ENCODE peak calls at places on chromosomes 11 and 22, in eight cellular contexts. One of them, this sample, is unnamed.

GRCh38 chr11:47148903-47149535 is 27.7 kb downstream of the ARFGAP2 start:
- DNase-seq in cardiac fibroblast: no peak
- DNase-seq in ovary: no peak
- DNase-seq in mammary epithelial cell: no peak
- DNase-seq in tibial artery: no peak
- DNase-seq in upper lobe of right lung: no peak
- DNase-seq in PC-9: peak; percentile 25
- DNase-seq in type B pancreatic cell: no peak
- DNase-seq in this sample: no peak

GRCh38 chr22:32852346-32853251 is 51.1 kb downstream of the TIMP3 start:
- DNase-seq in upper lobe of right lung: no peak
- DNase-seq in tibial artery: peak; percentile 85
- DNase-seq in mammary epithelial cell: no peak
- DNase-seq in ovary: peak; percentile 64
- DNase-seq in cardiac fibroblast: peak; percentile 5
- DNase-seq in type B pancreatic cell: no peak
- DNase-seq in PC-9: no peak
- DNase-seq in this sample: no peak

GRCh38 chr11:12288212-12288933 is 89.0 kb upstream of the PARVA start:
- DNase-seq in upper lobe of right lung: peak; percentile 83
- DNase-seq in ovary: peak; percentile 77
- DNase-seq in type B pancreatic cell: peak; percentile 87
- DNase-seq in PC-9: peak; percentile 51
- DNase-seq in cardiac fibroblast: peak; percentile 97
- DNase-seq in mammary epithelial cell: peak; percentile 76
- DNase-seq in tibial artery: peak; percentile 84
- DNase-seq in this sample: peak; percentile 89

GRCh38 chr11:66607126-66607834 is 9.2 kb upstream of the RBM14 start:
- DNase-seq in type B pancreatic cell: no peak
- DNase-seq in cardiac fibroblast: peak; percentile 76
- DNase-seq in mammary epithelial cell: peak; percentile 56
- DNase-seq in upper lobe of right lung: no peak
- DNase-seq in tibial artery: peak; percentile 80
- DNase-seq in PC-9: no peak
- DNase-seq in ovary: peak; percentile 86
- DNase-seq in this sample: no peak

GRCh38 chr22:39556970-39557811 is 13.4 kb upstream of the CACNA1I start:
- DNase-seq in cardiac fibroblast: peak; percentile 8
- DNase-seq in type B pancreatic cell: no peak
- DNase-seq in ovary: no peak
- DNase-seq in PC-9: no peak
- DNase-seq in tibial artery: no peak
- DNase-seq in upper lobe of right lung: no peak
- DNase-seq in mammary epithelial cell: no peak
- DNase-seq in this sample: peak; percentile 68

GRCh38 chr11:19714387-19715363 is 2.0 kb downstream of the NAV2 start:
- DNase-seq in upper lobe of right lung: peak; percentile 67
- DNase-seq in type B pancreatic cell: no peak
- DNase-seq in cardiac fibroblast: peak; percentile 74
- DNase-seq in PC-9: peak; percentile 63
- DNase-seq in ovary: peak; percentile 28
- DNase-seq in mammary epithelial cell: peak; percentile 19
- DNase-seq in tibial artery: peak; percentile 79
- DNase-seq in this sample: peak; percentile 37

GRCh38 chr11:73797457-73797856 is 9.8 kb downstream of the MRPL48 start:
- DNase-seq in tibial artery: no peak
- DNase-seq in cardiac fibroblast: no peak
- DNase-seq in type B pancreatic cell: no peak
- DNase-seq in PC-9: no peak
- DNase-seq in upper lobe of right lung: no peak
- DNase-seq in mammary epithelial cell: no peak
- DNase-seq in ovary: no peak
- DNase-seq in this sample: no peak

GRCh38 chr11:86574493-86575207 is 97.8 kb downstream of the ME3 start:
- DNase-seq in tibial artery: no peak
- DNase-seq in upper lobe of right lung: no peak
- DNase-seq in ovary: no peak
- DNase-seq in PC-9: no peak
- DNase-seq in type B pancreatic cell: no peak
- DNase-seq in mammary epithelial cell: no peak
- DNase-seq in cardiac fibroblast: peak; percentile 61
- DNase-seq in this sample: no peak

GRCh38 chr11:73889019-73889418 is 12.2 kb downstream of the PAAF1 start:
- DNase-seq in type B pancreatic cell: no peak
- DNase-seq in PC-9: peak; percentile 78
- DNase-seq in cardiac fibroblast: peak; percentile 21
- DNase-seq in mammary epithelial cell: peak; percentile 81
- DNase-seq in ovary: no peak
- DNase-seq in upper lobe of right lung: no peak
- DNase-seq in tibial artery: no peak
- DNase-seq in this sample: no peak

DNA sequence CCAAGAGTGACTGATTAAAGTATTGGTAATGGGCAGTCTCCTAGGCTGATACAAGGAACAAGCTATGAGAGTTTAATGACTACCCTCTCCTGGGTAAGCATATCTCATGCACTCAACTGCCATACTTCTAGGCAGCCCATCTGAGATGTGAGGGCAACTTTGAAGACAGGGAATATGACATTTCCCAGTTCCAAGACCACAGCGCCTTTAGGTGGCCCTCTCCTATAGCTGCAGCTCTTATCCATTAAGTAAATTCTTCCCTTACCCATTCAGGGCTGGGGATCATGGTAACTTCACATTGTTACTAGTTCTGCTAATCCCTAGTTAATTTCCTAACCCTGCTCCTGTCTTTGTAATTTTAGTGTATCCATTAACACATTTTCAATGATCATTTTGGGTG is 157.3 kb upstream of the CTSC start:
- DNase-seq in upper lobe of right lung: no peak
- DNase-seq in cardiac fibroblast: no peak
- DNase-seq in mammary epithelial cell: no peak
- DNase-seq in type B pancreatic cell: no peak
- DNase-seq in ovary: no peak
- DNase-seq in tibial artery: no peak
- DNase-seq in PC-9: no peak
- DNase-seq in this sample: no peak
- TF ChIP-seq CTCF in upper lobe of right lung: no peak
- TF ChIP-seq CTCF in cardiac fibroblast: no peak
- TF ChIP-seq CTCF in mammary epithelial cell: peak; percentile 15
- TF ChIP-seq CTCF in type B pancreatic cell: no peak
- TF ChIP-seq CTCF in ovary: no peak
- TF ChIP-seq CTCF in tibial artery: no peak
- TF ChIP-seq CTCF in PC-9: peak; percentile 13
- TF ChIP-seq CTCF in this sample: no peak

DNA sequence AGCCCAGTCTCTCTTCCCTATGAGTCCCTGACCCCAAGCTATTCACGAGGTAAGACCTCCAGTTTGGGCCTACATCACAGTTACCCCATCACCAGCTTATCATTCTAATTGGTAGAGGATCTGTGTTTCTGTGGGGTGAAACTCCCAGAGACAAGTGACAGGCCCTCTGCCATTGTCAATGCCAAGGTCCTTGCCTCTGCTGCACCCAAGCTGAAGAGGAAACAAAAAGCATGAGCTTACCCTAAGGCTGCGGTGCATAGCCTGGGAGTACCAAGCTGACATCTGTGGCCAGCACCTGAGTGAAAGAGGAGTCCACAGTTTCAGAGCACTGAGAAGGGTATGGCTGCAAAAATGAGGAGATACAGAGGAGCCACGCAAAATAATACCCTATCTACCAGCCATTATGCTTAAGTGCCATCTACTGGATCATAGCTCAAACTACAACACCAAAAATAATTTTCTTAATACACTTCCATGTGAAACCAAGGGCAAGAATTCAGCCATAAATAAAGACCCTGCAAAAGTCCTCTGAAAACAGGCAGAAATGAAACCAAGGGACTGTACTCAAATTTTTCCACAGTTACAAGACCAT is 62.3 kb upstream of the ANO5 start:
- DNase-seq in upper lobe of right lung: no peak
- DNase-seq in cardiac fibroblast: peak; percentile 19
- DNase-seq in tibial artery: no peak
- DNase-seq in PC-9: no peak
- DNase-seq in mammary epithelial cell: no peak
- DNase-seq in ovary: no peak
- DNase-seq in type B pancreatic cell: no peak
- DNase-seq in this sample: no peak
- TF ChIP-seq CTCF in upper lobe of right lung: peak; percentile 31
- TF ChIP-seq CTCF in cardiac fibroblast: peak; percentile 35
- TF ChIP-seq CTCF in tibial artery: no peak
- TF ChIP-seq CTCF in PC-9: peak; percentile 60
- TF ChIP-seq CTCF in mammary epithelial cell: peak; percentile 52
- TF ChIP-seq CTCF in ovary: no peak
- TF ChIP-seq CTCF in type B pancreatic cell: peak; percentile 77
- TF ChIP-seq CTCF in this sample: peak; percentile 47

GRCh38 chr22:20055654-20056053 is 24.4 kb upstream of the DGCR8 start:
- DNase-seq in upper lobe of right lung: no peak
- DNase-seq in tibial artery: no peak
- DNase-seq in type B pancreatic cell: no peak
- DNase-seq in cardiac fibroblast: no peak
- DNase-seq in mammary epithelial cell: no peak
- DNase-seq in ovary: no peak
- DNase-seq in PC-9: no peak
- DNase-seq in this sample: no peak
- TF ChIP-seq CTCF in upper lobe of right lung: no peak
- TF ChIP-seq CTCF in tibial artery: no peak
- TF ChIP-seq CTCF in type B pancreatic cell: no peak
- TF ChIP-seq CTCF in cardiac fibroblast: no peak
- TF ChIP-seq CTCF in mammary epithelial cell: no peak
- TF ChIP-seq CTCF in ovary: no peak
- TF ChIP-seq CTCF in PC-9: no peak
- TF ChIP-seq CTCF in this sample: no peak

GRCh38 chr11:13462311-13462927 is 603 bp downstream of the BTBD10 start:
- DNase-seq in tibial artery: peak; percentile 60
- DNase-seq in cardiac fibroblast: peak; percentile 59
- DNase-seq in upper lobe of right lung: no peak
- DNase-seq in ovary: no peak
- DNase-seq in PC-9: peak; percentile 75
- DNase-seq in mammary epithelial cell: peak; percentile 82
- DNase-seq in type B pancreatic cell: no peak
- DNase-seq in this sample: peak; percentile 76
- TF ChIP-seq CTCF in tibial artery: no peak
- TF ChIP-seq CTCF in cardiac fibroblast: no peak
- TF ChIP-seq CTCF in upper lobe of right lung: no peak
- TF ChIP-seq CTCF in ovary: no peak
- TF ChIP-seq CTCF in PC-9: no peak
- TF ChIP-seq CTCF in mammary epithelial cell: no peak
- TF ChIP-seq CTCF in type B pancreatic cell: no peak
- TF ChIP-seq CTCF in this sample: no peak

GRCh38 chr22:43921361-43921760 is 2.2 kb upstream of the PNPLA3 start:
- DNase-seq in PC-9: peak; percentile 94
- DNase-seq in mammary epithelial cell: peak; percentile 64
- DNase-seq in tibial artery: no peak
- DNase-seq in cardiac fibroblast: peak; percentile 75
- DNase-seq in type B pancreatic cell: no peak
- DNase-seq in ovary: no peak
- DNase-seq in upper lobe of right lung: no peak
- DNase-seq in this sample: no peak

GRCh38 chr22:43919106-43919965 is 4.3 kb upstream of the PNPLA3 start:
- DNase-seq in mammary epithelial cell: peak; percentile 72
- DNase-seq in ovary: no peak
- DNase-seq in PC-9: no peak
- DNase-seq in tibial artery: no peak
- DNase-seq in upper lobe of right lung: no peak
- DNase-seq in cardiac fibroblast: peak; percentile 66
- DNase-seq in type B pancreatic cell: no peak
- DNase-seq in this sample: no peak

GRCh38 chr22:43923631-43924548 is at the start of gene PNPLA3:
- DNase-seq in ovary: peak; percentile 94
- DNase-seq in mammary epithelial cell: peak; percentile 80
- DNase-seq in tibial artery: peak; percentile 82
- DNase-seq in cardiac fibroblast: peak; percentile 80
- DNase-seq in PC-9: peak; percentile 73
- DNase-seq in upper lobe of right lung: peak; percentile 95
- DNase-seq in type B pancreatic cell: peak; percentile 91
- DNase-seq in this sample: peak; percentile 98

GRCh38 chr22:43923191-43923590 is 414 bp upstream of the PNPLA3 start:
- DNase-seq in tibial artery: no peak
- DNase-seq in mammary epithelial cell: no peak
- DNase-seq in type B pancreatic cell: no peak
- DNase-seq in cardiac fibroblast: peak; percentile 26
- DNase-seq in upper lobe of right lung: no peak
- DNase-seq in PC-9: no peak
- DNase-seq in ovary: no peak
- DNase-seq in this sample: no peak

DNA sequence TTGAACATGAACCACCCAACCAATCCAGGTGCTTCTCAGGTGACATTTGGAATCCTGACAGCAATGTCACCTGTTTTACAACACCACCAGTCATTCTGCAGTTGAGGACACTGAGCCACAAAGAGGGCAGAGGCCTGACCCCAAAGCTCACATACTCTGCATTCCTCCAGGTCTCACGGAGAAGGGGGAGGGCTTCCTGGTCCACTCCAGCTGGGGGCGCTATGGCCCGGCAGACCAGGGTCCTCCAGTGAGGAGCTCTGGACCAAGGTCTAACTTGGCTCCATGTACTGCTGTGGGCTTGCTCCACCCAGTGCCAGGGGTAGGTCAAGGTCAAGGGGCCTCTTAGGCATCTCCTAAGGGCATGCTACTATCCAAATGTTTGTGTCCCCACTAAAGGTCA is 1.5 kb upstream of the PNPLA3 start:
- DNase-seq in tibial artery: no peak
- DNase-seq in upper lobe of right lung: no peak
- DNase-seq in PC-9: peak; percentile 76
- DNase-seq in type B pancreatic cell: no peak
- DNase-seq in ovary: no peak
- DNase-seq in cardiac fibroblast: no peak
- DNase-seq in mammary epithelial cell: no peak
- DNase-seq in this sample: no peak
- TF ChIP-seq CTCF in tibial artery: no peak
- TF ChIP-seq CTCF in upper lobe of right lung: no peak
- TF ChIP-seq CTCF in PC-9: peak; percentile 39
- TF ChIP-seq CTCF in type B pancreatic cell: no peak
- TF ChIP-seq CTCF in ovary: no peak
- TF ChIP-seq CTCF in cardiac fibroblast: no peak
- TF ChIP-seq CTCF in mammary epithelial cell: no peak
- TF ChIP-seq CTCF in this sample: no peak

DNA sequence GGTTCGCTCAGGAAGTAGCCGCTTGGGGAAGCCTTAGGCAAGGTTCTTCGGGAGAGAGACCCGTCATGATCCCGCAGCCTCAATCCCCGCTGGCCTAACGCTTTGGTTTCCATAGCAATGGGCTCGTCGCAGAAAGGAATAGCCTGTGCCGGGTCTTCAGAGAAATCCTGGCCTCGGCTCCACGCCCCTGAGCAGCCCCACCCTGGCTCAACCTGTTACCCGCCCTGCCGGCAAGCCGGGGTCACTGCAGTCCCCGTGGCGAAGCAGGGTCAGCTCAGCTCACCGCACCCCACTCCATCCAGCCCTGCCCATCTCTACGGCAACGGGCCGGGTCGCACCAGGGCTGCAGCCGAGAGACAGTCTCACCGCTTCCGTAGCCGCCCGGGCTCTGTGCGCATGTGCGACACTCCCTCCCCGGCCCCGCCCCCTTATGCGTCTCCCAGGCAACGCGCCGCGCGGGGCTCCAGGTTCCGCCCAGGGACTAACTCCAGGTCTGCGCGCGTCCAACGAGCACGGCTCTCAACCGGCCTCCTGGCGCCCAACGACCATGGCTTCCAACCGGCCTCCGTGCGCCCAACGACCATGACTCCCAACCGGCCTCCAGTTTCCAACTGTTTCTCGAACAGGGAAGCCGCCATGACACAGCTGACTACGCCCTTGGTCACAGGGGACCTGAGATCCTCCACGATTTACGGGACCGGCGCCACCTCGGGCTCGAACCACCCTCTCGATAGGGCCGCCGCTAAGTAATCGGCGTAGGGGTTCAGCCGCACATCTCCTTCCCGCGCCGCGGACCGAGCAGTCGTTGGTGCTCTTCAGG is at the start of gene DUSP18:
- DNase-seq in type B pancreatic cell: peak; percentile 97
- DNase-seq in cardiac fibroblast: peak; percentile 90
- DNase-seq in PC-9: peak; percentile 84
- DNase-seq in tibial artery: peak; percentile 90
- DNase-seq in upper lobe of right lung: peak; percentile 97
- DNase-seq in ovary: peak; percentile 95
- DNase-seq in mammary epithelial cell: peak; percentile 93
- DNase-seq in this sample: peak; percentile 98
- TF ChIP-seq CTCF in type B pancreatic cell: peak; percentile 72
- TF ChIP-seq CTCF in cardiac fibroblast: peak; percentile 37
- TF ChIP-seq CTCF in PC-9: peak; percentile 61
- TF ChIP-seq CTCF in tibial artery: peak; percentile 43
- TF ChIP-seq CTCF in upper lobe of right lung: peak; percentile 55
- TF ChIP-seq CTCF in ovary: no peak
- TF ChIP-seq CTCF in mammary epithelial cell: peak; percentile 41
- TF ChIP-seq CTCF in this sample: peak; percentile 49